ENCODE peak calls at places on chromosomes 6 and 20, in seven cellular contexts. A is heart left ventricle, O is lower leg skin, T is tibial nerve, J is H1, S is IMR-90, M is A549. D is an unnamed sample.

GRCh38 chr20:14732996-14733395 is 395.6 kb upstream of the FLRT3 start:
- DNase-seq in A (no peak), O (no peak), T (no peak), J (no peak), S (no peak), M (no peak), D (no peak)

GRCh38 chr20:56443654-56444540 is 24.5 kb upstream of the RTF2 start:
- DNase-seq in A (peak; percentile 56), O (no peak), T (no peak), J (no peak), S (peak; percentile 90), M (no peak), D (no peak)

GRCh38 chr6:116111552-116112528 is 11.2 kb downstream of the NT5DC1 start:
- DNase-seq in A (no peak), O (no peak), T (peak; percentile 16), J (no peak), S (peak; percentile 44), M (peak; percentile 8), D (no peak)

GRCh38 chr6:150567360-150567759 is 32.3 kb upstream of the PLEKHG1 start:
- DNase-seq in A (no peak), O (no peak), T (no peak), J (no peak), S (no peak), M (no peak), D (no peak)

GRCh38 chr20:52987295-52987694 is 15.1 kb downstream of the TSHZ2 start:
- DNase-seq in A (no peak), O (no peak), T (no peak), J (no peak), S (no peak), M (no peak), D (no peak)

GRCh38 chr20:5156670-5157448 is 30.1 kb downstream of the CDS2 start:
- DNase-seq in A (no peak), O (no peak), T (no peak), J (no peak), S (peak; percentile 74), M (no peak), D (no peak)

GRCh38 chr20:44021900-44022299 is 107.2 kb downstream of the TOX2 start:
- DNase-seq in A (no peak), O (no peak), T (no peak), J (no peak), S (no peak), M (no peak), D (no peak)

GRCh38 chr6:133609404-133610270 is 279.3 kb upstream of the TCF21 start:
- DNase-seq in A (no peak), O (no peak), T (no peak), J (no peak), S (peak; percentile 100), M (peak; percentile 93), D (no peak)

GRCh38 chr6:44563397-44563796 is 175.9 kb downstream of the CDC5L start:
- DNase-seq in A (no peak), O (no peak), T (peak; percentile 26), J (no peak), S (peak; percentile 8), M (no peak), D (no peak)

GRCh38 chr6:161218222-161218621 is 55.6 kb downstream of the AGPAT4 start:
- DNase-seq in A (no peak), O (no peak), T (no peak), J (no peak), S (no peak), M (no peak), D (no peak)

GRCh38 chr6:134757911-134758361 is 192.0 kb downstream of the ALDH8A1 start:
- DNase-seq in A (no peak), O (no peak), T (no peak), J (no peak), S (no peak), M (no peak), D (no peak)

GRCh38 chr6:16362296-16362695 is 123.9 kb downstream of the GMPR start:
- DNase-seq in A (no peak), O (no peak), T (no peak), J (no peak), S (no peak), M (no peak), D (no peak)

GRCh38 chr6:20211037-20211940 is 980 bp downstream of the MBOAT1 start:
- DNase-seq in A (no peak), O (no peak), T (no peak), J (no peak), S (peak; percentile 31), M (no peak), D (no peak)
- TF ChIP-seq POLR2A in A (no peak), O (no peak), T (no peak), J (no peak), S (no peak), M (no peak), D (peak; percentile 25)

GRCh38 chr20:58889334-58890072 is 37.0 kb downstream of the GNAS start:
- DNase-seq in A (no peak), O (no peak), T (no peak), J (no peak), S (no peak), M (no peak), D (no peak)

GRCh38 chr20:58890073-58890453 is 37.5 kb downstream of the GNAS start:
- DNase-seq in A (no peak), O (no peak), T (no peak), J (no peak), S (no peak), M (no peak), D (no peak)

GRCh38 chr20:58888103-58888502 is 35.6 kb downstream of the GNAS start:
- DNase-seq in A (no peak), O (no peak), T (no peak), J (no peak), S (no peak), M (no peak), D (no peak)

GRCh38 chr20:58890454-58891075 is 38.0 kb downstream of the GNAS start:
- DNase-seq in A (peak; percentile 82), O (peak; percentile 69), T (peak; percentile 60), J (no peak), S (peak; percentile 77), M (peak; percentile 36), D (peak; percentile 86)

GRCh38 chr20:58888521-58889333 is 36.2 kb downstream of the GNAS start:
- DNase-seq in A (peak; percentile 88), O (peak; percentile 75), T (peak; percentile 69), J (no peak), S (peak; percentile 72), M (no peak), D (peak; percentile 79)
- H3K4me3 ChIP-seq in A (peak overlapping the region; percentile 95), O (peak overlapping the region; percentile 62), T (peak overlapping the region; percentile 70), J (peak overlapping the region; percentile 85), S (peak overlapping the region; percentile 100), M (no peak overlapping the region), D (peak overlapping the region; percentile 96)

GRCh38 chr6:106789436-106790145 is 160.2 kb downstream of the QRSL1 start:
- DNase-seq in A (no peak), O (no peak), T (no peak), J (no peak), S (no peak), M (no peak), D (no peak)

GRCh38 chr6:106790935-106791334 is 161.6 kb downstream of the QRSL1 start:
- DNase-seq in A (no peak), O (no peak), T (no peak), J (no peak), S (no peak), M (no peak), D (no peak)

GRCh38 chr6:106788761-106789160 is 159.4 kb downstream of the QRSL1 start:
- DNase-seq in A (no peak), O (no peak), T (no peak), J (no peak), S (no peak), M (no peak), D (no peak)

GRCh38 chr6:106790146-106790770 is 160.9 kb downstream of the QRSL1 start:
- DNase-seq in A (no peak), O (no peak), T (no peak), J (no peak), S (no peak), M (no peak), D (no peak)

DNA sequence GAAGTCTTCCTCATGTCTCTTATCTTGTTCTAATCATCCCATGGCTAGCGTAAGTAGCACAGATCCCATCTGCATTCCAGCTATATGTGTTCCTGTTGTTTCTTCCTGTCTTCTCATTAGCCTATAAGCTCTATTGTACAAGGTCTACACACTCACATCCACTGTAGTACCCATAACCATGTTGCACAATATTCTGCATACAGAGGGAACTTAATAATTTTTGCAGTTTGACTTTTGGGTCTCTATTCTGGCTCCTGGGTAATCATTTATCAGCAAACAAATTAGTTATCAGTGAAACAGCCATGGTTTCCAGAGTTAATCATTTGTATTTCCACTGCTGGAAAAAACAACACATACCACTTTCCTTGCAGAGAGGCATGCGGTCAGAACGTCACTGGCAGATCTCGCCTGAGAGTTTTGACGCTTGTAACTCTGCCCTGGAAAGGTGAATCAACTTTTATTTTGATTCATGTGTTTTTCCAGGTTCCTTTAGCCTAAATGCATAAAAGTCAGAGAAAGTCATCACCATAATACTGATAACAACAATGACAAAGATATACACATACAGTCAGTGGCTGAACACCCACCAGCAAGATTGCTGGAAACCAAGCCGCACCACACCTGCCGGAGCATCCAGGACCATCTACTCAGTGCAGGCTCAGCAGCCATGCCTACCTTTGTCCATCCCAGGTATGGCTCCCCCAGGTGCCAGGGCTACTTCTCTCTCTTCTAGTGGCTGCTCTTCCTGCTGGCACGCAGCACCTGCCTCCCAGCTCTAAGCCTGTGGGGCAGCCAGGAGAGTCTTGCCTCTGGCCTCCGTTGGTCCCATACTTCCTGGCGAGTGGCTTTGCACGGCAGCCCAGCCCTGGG is 158.2 kb downstream of the QRSL1 start:
- DNase-seq in A (no peak), O (no peak), T (no peak), J (no peak), S (no peak), M (peak; percentile 22), D (no peak)
- TF ChIP-seq POLR2A in A (no peak), O (no peak), T (no peak), J (no peak), S (no peak), M (no peak), D (no peak)

GRCh38 chr6:28165566-28165965 is 23.9 kb downstream of the ZKSCAN8 start:
- DNase-seq in A (no peak), O (no peak), T (no peak), J (no peak), S (no peak), M (no peak), D (no peak)

GRCh38 chr6:28172006-28172405 is 30.3 kb downstream of the ZKSCAN8 start:
- DNase-seq in A (no peak), O (no peak), T (no peak), J (no peak), S (peak; percentile 19), M (no peak), D (no peak)

GRCh38 chr6:28167926-28168325 is 26.2 kb downstream of the ZKSCAN8 start:
- DNase-seq in A (no peak), O (no peak), T (no peak), J (no peak), S (no peak), M (no peak), D (no peak)

GRCh38 chr6:28171271-28171670 is 29.6 kb downstream of the ZKSCAN8 start:
- DNase-seq in A (no peak), O (no peak), T (no peak), J (no peak), S (no peak), M (no peak), D (no peak)

DNA sequence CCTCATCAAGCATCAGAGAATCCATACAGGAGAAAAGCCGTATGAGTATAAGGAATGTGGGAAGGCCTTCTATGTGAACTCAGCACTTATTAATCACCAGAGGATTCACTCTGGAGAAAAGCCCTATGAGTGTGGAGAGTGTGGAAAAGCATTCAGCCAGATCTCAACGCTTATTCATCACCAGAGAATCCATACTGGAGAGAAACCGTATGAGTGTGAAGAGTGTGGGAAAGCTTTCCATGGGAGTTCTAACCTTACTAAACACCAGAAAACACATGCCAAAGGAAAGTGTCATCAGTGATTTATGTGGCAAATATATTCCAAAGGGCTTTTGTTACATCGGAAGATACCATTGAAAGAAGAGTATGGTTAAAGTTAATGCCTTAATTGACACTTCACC is 25.4 kb downstream of the ZKSCAN8 start:
- DNase-seq in A (no peak), O (no peak), T (no peak), J (no peak), S (peak; percentile 92), M (no peak), D (no peak)
- H3K4me3 ChIP-seq in A (no peak overlapping the region), O (no peak overlapping the region), T (no peak overlapping the region), J (no peak overlapping the region), S (no peak overlapping the region), M (no peak overlapping the region), D (no peak overlapping the region)